ENCODE peak calls at places on chromosome 19, in four cellular contexts. S is neural crest cell, Z is spleen, N is T-helper 22 cell. L is an unnamed sample.

GRCh38 chr19:5246554-5247155 is 94.0 kb downstream of the PTPRS start:
- DNase-seq in S (no peak), Z (no peak), N (no peak), L (no peak)

GRCh38 chr19:15595069-15595468 is 19.9 kb upstream of the CYP4F8 start:
- DNase-seq in S (no peak), Z (no peak), N (no peak), L (no peak)

GRCh38 chr19:38251564-38252051 is 4.6 kb downstream of the PPP1R14A start:
- DNase-seq in S (no peak), Z (no peak), N (no peak), L (no peak)

GRCh38 chr19:1811472-1811894 is 593 bp downstream of the ATP8B3 start:
- DNase-seq in S (no peak), Z (peak), N (peak), L (peak)

GRCh38 chr19:6100284-6100915 is 9.9 kb downstream of the RFX2 start:
- DNase-seq in S (no peak), Z (peak), N (no peak), L (peak)

GRCh38 chr19:46713781-46714522 is 3.0 kb downstream of the PRKD2 start:
- DNase-seq in S (peak), Z (peak), N (peak), L (peak)

GRCh38 chr19:11540642-11541041 is 2.0 kb downstream of the CNN1 start:
- DNase-seq in S (no peak), Z (no peak), N (no peak), L (no peak)

GRCh38 chr19:48393559-48394330 is at the start of gene GRIN2D:
- DNase-seq in S (peak), Z (no peak), N (no peak), L (no peak)

GRCh38 chr19:719081-719512 is 10.4 kb downstream of the PALM start:
- DNase-seq in S (no peak), Z (no peak), N (no peak), L (no peak)

GRCh38 chr19:44807652-44808462 is 1.0 kb upstream of the BCAM start:
- DNase-seq in S (peak), Z (no peak), N (no peak), L (peak)

GRCh38 chr19:29483641-29483920 is 42.2 kb upstream of the VSTM2B start:
- DNase-seq in S (no peak), Z (peak), N (no peak), L (no peak)

GRCh38 chr19:1018932-1019615 is 1.8 kb downstream of the TMEM259 start:
- DNase-seq in S (no peak), Z (peak), N (no peak), L (no peak)

GRCh38 chr19:16032509-16033135 is 43.7 kb upstream of the TPM4 start:
- DNase-seq in S (no peak), Z (peak), N (no peak), L (peak)

GRCh38 chr19:12687496-12688196 is at the start of gene GNG14:
- DNase-seq in S (no peak), Z (no peak), N (no peak), L (no peak)

GRCh38 chr19:38703509-38703908 is 40.8 kb downstream of the CAPN12 start:
- DNase-seq in S (no peak), Z (no peak), N (no peak), L (no peak)

GRCh38 chr19:45234089-45234869 is 10.9 kb downstream of the EXOC3L2 start:
- DNase-seq in S (no peak), Z (no peak), N (no peak), L (no peak)

GRCh38 chr19:55149078-55150003 is at the start of gene TNNT1:
- DNase-seq in S (no peak), Z (no peak), N (no peak), L (peak)

GRCh38 chr19:5337886-5338595 is 2.6 kb downstream of the PTPRS start:
- DNase-seq in S (no peak), Z (no peak), N (no peak), L (no peak)

GRCh38 chr19:50933640-50934039 is 19.2 kb downstream of the KLK5 start:
- DNase-seq in S (no peak), Z (no peak), N (no peak), L (no peak)

GRCh38 chr19:46963093-46963734 is 56.4 kb upstream of the NPAS1 start:
- DNase-seq in S (no peak), Z (no peak), N (no peak), L (no peak)

GRCh38 chr19:18469245-18470107 is 31.5 kb upstream of the ISYNA1 start:
- DNase-seq in S (peak), Z (peak), N (no peak), L (peak)

GRCh38 chr19:53538378-53539109 is 599 bp downstream of the ZNF331 start:
- DNase-seq in S (no peak), Z (no peak), N (no peak), L (no peak)

GRCh38 chr19:57653689-57654088 is 15.0 kb upstream of the ZSCAN4 start:
- DNase-seq in S (no peak), Z (no peak), N (no peak), L (no peak)

GRCh38 chr19:17454579-17454978 is 6.1 kb upstream of the TMEM221 start:
- DNase-seq in S (no peak), Z (no peak), N (no peak), L (no peak)

GRCh38 chr19:1690570-1691307 is 38.3 kb upstream of the TCF3 start:
- DNase-seq in S (peak), Z (no peak), N (peak), L (peak)

GRCh38 chr19:16470911-16471811 is 609 bp downstream of the EPS15L1 start:
- DNase-seq in S (peak), Z (no peak), N (no peak), L (no peak)

GRCh38 chr19:41265376-41266153 is 1.4 kb downstream of the HNRNPUL1 start:
- DNase-seq in S (peak), Z (no peak), N (no peak), L (no peak)

GRCh38 chr19:11921852-11922495 is 2.9 kb upstream of the ZNF700 start:
- DNase-seq in S (no peak), Z (no peak), N (no peak), L (no peak)

GRCh38 chr19:4713384-4713951 is 10.2 kb downstream of the DPP9 start:
- DNase-seq in S (no peak), Z (no peak), N (no peak), L (peak)

GRCh38 chr19:49145485-49146407 is 9.4 kb downstream of the HRC start:
- DNase-seq in S (peak), Z (peak), N (peak), L (peak)